ENCODE peak calls at places on chromosome 9, in four cellular contexts. One of them, this sample, is unnamed.

GRCh38 chr9:78808087-78808486 is 511.2 kb downstream of the PSAT1 start:
- DNase-seq in amygdala: no peak
- DNase-seq in HS-27A: no peak
- DNase-seq in central memory CD8-positive, alpha-beta T cell: no peak
- DNase-seq in this sample: no peak

GRCh38 chr9:133443982-133444381 is 15.8 kb upstream of the CACFD1 start:
- DNase-seq in central memory CD8-positive, alpha-beta T cell: no peak
- DNase-seq in HS-27A: no peak
- DNase-seq in amygdala: no peak
- DNase-seq in this sample: no peak

GRCh38 chr9:78238061-78239038 is 2.5 kb downstream of the CEP78 start:
- DNase-seq in central memory CD8-positive, alpha-beta T cell: peak; percentile 12
- DNase-seq in HS-27A: no peak
- DNase-seq in amygdala: no peak
- DNase-seq in this sample: no peak

GRCh38 chr9:128819716-128820664 is 1.7 kb downstream of the ENDOG start:
- DNase-seq in HS-27A: no peak
- DNase-seq in central memory CD8-positive, alpha-beta T cell: no peak
- DNase-seq in amygdala: no peak
- DNase-seq in this sample: no peak

GRCh38 chr9:109751253-109751652 is 28.7 kb upstream of the PALM2AKAP2 start:
- DNase-seq in central memory CD8-positive, alpha-beta T cell: no peak
- DNase-seq in HS-27A: no peak
- DNase-seq in amygdala: no peak
- DNase-seq in this sample: no peak

GRCh38 chr9:113513541-113513940 is 50.0 kb downstream of the RGS3 start:
- DNase-seq in amygdala: no peak
- DNase-seq in central memory CD8-positive, alpha-beta T cell: no peak
- DNase-seq in HS-27A: no peak
- DNase-seq in this sample: no peak

GRCh38 chr9:132802121-132802795 is 75.8 kb downstream of the AK8 start:
- DNase-seq in central memory CD8-positive, alpha-beta T cell: no peak
- DNase-seq in amygdala: no peak
- DNase-seq in HS-27A: no peak
- DNase-seq in this sample: no peak

GRCh38 chr9:38228331-38229122 is 159.5 kb upstream of the SHB start:
- DNase-seq in HS-27A: no peak
- DNase-seq in amygdala: no peak
- DNase-seq in central memory CD8-positive, alpha-beta T cell: no peak
- DNase-seq in this sample: no peak

GRCh38 chr9:109799792-109800191 is 19.8 kb downstream of the PALM2AKAP2 start:
- DNase-seq in HS-27A: no peak
- DNase-seq in amygdala: no peak
- DNase-seq in central memory CD8-positive, alpha-beta T cell: no peak
- DNase-seq in this sample: no peak

GRCh38 chr9:126117631-126118030 is 209.0 kb upstream of the MVB12B start:
- DNase-seq in amygdala: no peak
- DNase-seq in HS-27A: no peak
- DNase-seq in central memory CD8-positive, alpha-beta T cell: no peak
- DNase-seq in this sample: peak; percentile 27

GRCh38 chr9:100111235-100111634 is 12.2 kb downstream of the INVS start:
- DNase-seq in amygdala: peak; percentile 2
- DNase-seq in central memory CD8-positive, alpha-beta T cell: no peak
- DNase-seq in HS-27A: peak; percentile 29
- DNase-seq in this sample: peak; percentile 91